ENCODE peak calls at places on chromosomes 3 and 15, in nine cellular contexts. One of them, this sample, is unnamed.
A peak's percentile ranks its signal among the peaks of the same experiment; 100 is the strongest.

GRCh38 chr3:198028718-198029117 is 68.7 kb downstream of the LMLN start:
- DNase-seq in naive thymus-derived CD8-positive, alpha-beta T cell: no peak
- DNase-seq in thyroid gland: no peak
- DNase-seq in pons: no peak
- DNase-seq in RWPE1: no peak
- DNase-seq in GM13977: no peak
- DNase-seq in MV-4-11: no peak
- DNase-seq in activated T-cell treated with anti-CD3 and anti-CD28 coated beads for 1 hour: no peak
- DNase-seq in GM10248: no peak
- DNase-seq in this sample: no peak

GRCh38 chr15:88904808-88905327 is 8.3 kb downstream of the MFGE8 start:
- DNase-seq in naive thymus-derived CD8-positive, alpha-beta T cell: peak; percentile 97
- DNase-seq in thyroid gland: peak; percentile 80
- DNase-seq in pons: peak; percentile 81
- DNase-seq in RWPE1: peak; percentile 78
- DNase-seq in GM13977: peak; percentile 85
- DNase-seq in MV-4-11: peak; percentile 43
- DNase-seq in activated T-cell treated with anti-CD3 and anti-CD28 coated beads for 1 hour: peak; percentile 88
- DNase-seq in GM10248: peak; percentile 85
- DNase-seq in this sample: peak; percentile 76

GRCh38 chr3:16372362-16373269 is 107.6 kb downstream of the OXNAD1 start:
- DNase-seq in naive thymus-derived CD8-positive, alpha-beta T cell: no peak
- DNase-seq in thyroid gland: peak; percentile 44
- DNase-seq in pons: no peak
- DNase-seq in RWPE1: no peak
- DNase-seq in GM13977: no peak
- DNase-seq in MV-4-11: no peak
- DNase-seq in activated T-cell treated with anti-CD3 and anti-CD28 coated beads for 1 hour: no peak
- DNase-seq in GM10248: peak; percentile 32
- DNase-seq in this sample: peak; percentile 11

GRCh38 chr3:156455839-156456238 is 99.1 kb downstream of the SSR3 start:
- DNase-seq in naive thymus-derived CD8-positive, alpha-beta T cell: no peak
- DNase-seq in thyroid gland: no peak
- DNase-seq in pons: no peak
- DNase-seq in RWPE1: no peak
- DNase-seq in GM13977: no peak
- DNase-seq in MV-4-11: no peak
- DNase-seq in activated T-cell treated with anti-CD3 and anti-CD28 coated beads for 1 hour: no peak
- DNase-seq in GM10248: no peak
- DNase-seq in this sample: no peak

GRCh38 chr15:28935316-28935715 is 49.5 kb downstream of the APBA2 start:
- DNase-seq in naive thymus-derived CD8-positive, alpha-beta T cell: peak; percentile 67
- DNase-seq in thyroid gland: no peak
- DNase-seq in pons: no peak
- DNase-seq in RWPE1: no peak
- DNase-seq in GM13977: no peak
- DNase-seq in MV-4-11: peak; percentile 31
- DNase-seq in activated T-cell treated with anti-CD3 and anti-CD28 coated beads for 1 hour: peak; percentile 45
- DNase-seq in GM10248: peak; percentile 44
- DNase-seq in this sample: no peak

GRCh38 chr15:63048986-63049665 is 6.6 kb downstream of the TPM1 start:
- DNase-seq in naive thymus-derived CD8-positive, alpha-beta T cell: no peak
- DNase-seq in thyroid gland: peak; percentile 57
- DNase-seq in pons: peak; percentile 37
- DNase-seq in RWPE1: peak; percentile 54
- DNase-seq in GM13977: peak; percentile 36
- DNase-seq in MV-4-11: peak; percentile 17
- DNase-seq in activated T-cell treated with anti-CD3 and anti-CD28 coated beads for 1 hour: peak; percentile 9
- DNase-seq in GM10248: peak; percentile 26
- DNase-seq in this sample: peak; percentile 51

GRCh38 chr3:27287052-27287451 is 82.1 kb downstream of the NEK10 start:
- DNase-seq in naive thymus-derived CD8-positive, alpha-beta T cell: no peak
- DNase-seq in thyroid gland: no peak
- DNase-seq in pons: no peak
- DNase-seq in RWPE1: no peak
- DNase-seq in GM13977: no peak
- DNase-seq in MV-4-11: no peak
- DNase-seq in activated T-cell treated with anti-CD3 and anti-CD28 coated beads for 1 hour: no peak
- DNase-seq in GM10248: no peak
- DNase-seq in this sample: no peak

GRCh38 chr3:101903426-101903825 is 54.1 kb downstream of the NFKBIZ start:
- DNase-seq in naive thymus-derived CD8-positive, alpha-beta T cell: no peak
- DNase-seq in thyroid gland: no peak
- DNase-seq in pons: no peak
- DNase-seq in RWPE1: no peak
- DNase-seq in GM13977: no peak
- DNase-seq in MV-4-11: no peak
- DNase-seq in activated T-cell treated with anti-CD3 and anti-CD28 coated beads for 1 hour: no peak
- DNase-seq in GM10248: no peak
- DNase-seq in this sample: no peak

GRCh38 chr3:123377173-123377740 is 71.6 kb downstream of the ADCY5 start:
- DNase-seq in naive thymus-derived CD8-positive, alpha-beta T cell: no peak
- DNase-seq in thyroid gland: no peak
- DNase-seq in pons: no peak
- DNase-seq in RWPE1: no peak
- DNase-seq in GM13977: no peak
- DNase-seq in MV-4-11: no peak
- DNase-seq in activated T-cell treated with anti-CD3 and anti-CD28 coated beads for 1 hour: no peak
- DNase-seq in GM10248: no peak
- DNase-seq in this sample: no peak

GRCh38 chr3:62169871-62170660 is 203.3 kb downstream of the FEZF2 start:
- DNase-seq in naive thymus-derived CD8-positive, alpha-beta T cell: no peak
- DNase-seq in thyroid gland: no peak
- DNase-seq in pons: no peak
- DNase-seq in RWPE1: no peak
- DNase-seq in GM13977: no peak
- DNase-seq in MV-4-11: peak; percentile 31
- DNase-seq in activated T-cell treated with anti-CD3 and anti-CD28 coated beads for 1 hour: no peak
- DNase-seq in GM10248: no peak
- DNase-seq in this sample: no peak

GRCh38 chr15:74657846-74658245 is 38.0 kb downstream of the EDC3 start:
- DNase-seq in naive thymus-derived CD8-positive, alpha-beta T cell: no peak
- DNase-seq in thyroid gland: no peak
- DNase-seq in pons: no peak
- DNase-seq in RWPE1: no peak
- DNase-seq in GM13977: no peak
- DNase-seq in MV-4-11: no peak
- DNase-seq in activated T-cell treated with anti-CD3 and anti-CD28 coated beads for 1 hour: no peak
- DNase-seq in GM10248: no peak
- DNase-seq in this sample: no peak

GRCh38 chr15:73856458-73857192 is 16.7 kb upstream of the TBC1D21 start:
- DNase-seq in naive thymus-derived CD8-positive, alpha-beta T cell: no peak
- DNase-seq in thyroid gland: peak; percentile 17
- DNase-seq in pons: peak; percentile 11
- DNase-seq in RWPE1: no peak
- DNase-seq in GM13977: no peak
- DNase-seq in MV-4-11: no peak
- DNase-seq in activated T-cell treated with anti-CD3 and anti-CD28 coated beads for 1 hour: no peak
- DNase-seq in GM10248: no peak
- DNase-seq in this sample: peak; percentile 75

GRCh38 chr3:71497367-71497925 is 86.1 kb downstream of the FOXP1 start:
- DNase-seq in naive thymus-derived CD8-positive, alpha-beta T cell: no peak
- DNase-seq in thyroid gland: no peak
- DNase-seq in pons: no peak
- DNase-seq in RWPE1: no peak
- DNase-seq in GM13977: no peak
- DNase-seq in MV-4-11: no peak
- DNase-seq in activated T-cell treated with anti-CD3 and anti-CD28 coated beads for 1 hour: no peak
- DNase-seq in GM10248: no peak
- DNase-seq in this sample: no peak

GRCh38 chr3:111578867-111579266 is 16.3 kb downstream of the ZBED2 start:
- DNase-seq in naive thymus-derived CD8-positive, alpha-beta T cell: no peak
- DNase-seq in thyroid gland: no peak
- DNase-seq in pons: no peak
- DNase-seq in RWPE1: no peak
- DNase-seq in GM13977: no peak
- DNase-seq in MV-4-11: no peak
- DNase-seq in activated T-cell treated with anti-CD3 and anti-CD28 coated beads for 1 hour: no peak
- DNase-seq in GM10248: no peak
- DNase-seq in this sample: no peak

GRCh38 chr3:190165253-190165652 is 44.6 kb upstream of the P3H2 start:
- DNase-seq in naive thymus-derived CD8-positive, alpha-beta T cell: no peak
- DNase-seq in thyroid gland: no peak
- DNase-seq in pons: no peak
- DNase-seq in RWPE1: no peak
- DNase-seq in GM13977: no peak
- DNase-seq in MV-4-11: no peak
- DNase-seq in activated T-cell treated with anti-CD3 and anti-CD28 coated beads for 1 hour: no peak
- DNase-seq in GM10248: no peak
- DNase-seq in this sample: no peak

GRCh38 chr3:52881834-52882233 is 15.5 kb downstream of the STIMATE start:
- DNase-seq in naive thymus-derived CD8-positive, alpha-beta T cell: no peak
- DNase-seq in thyroid gland: no peak
- DNase-seq in pons: no peak
- DNase-seq in RWPE1: no peak
- DNase-seq in GM13977: no peak
- DNase-seq in MV-4-11: no peak
- DNase-seq in activated T-cell treated with anti-CD3 and anti-CD28 coated beads for 1 hour: no peak
- DNase-seq in GM10248: no peak
- DNase-seq in this sample: no peak

GRCh38 chr3:120567370-120568197 is 28.6 kb upstream of the NDUFB4 start:
- DNase-seq in naive thymus-derived CD8-positive, alpha-beta T cell: peak; percentile 23
- DNase-seq in thyroid gland: no peak
- DNase-seq in pons: peak; percentile 84
- DNase-seq in RWPE1: no peak
- DNase-seq in GM13977: no peak
- DNase-seq in MV-4-11: peak; percentile 16
- DNase-seq in activated T-cell treated with anti-CD3 and anti-CD28 coated beads for 1 hour: no peak
- DNase-seq in GM10248: no peak
- DNase-seq in this sample: peak; percentile 40